ENCODE peak calls at places on chromosomes 7 and 10, in eight cellular contexts. C is lower leg skin, Y is astrocyte of the cerebellum, E is GM12878, U is AG04450, I is brain microvascular endothelial cell, O is GM23338, N is BJ. H is an unnamed sample.

GRCh38 chr7:742791-743190 is 15.7 kb upstream of the PRKAR1B start:
- DNase-seq in N (no peak), Y (no peak), I (no peak), O (no peak), U (no peak), E (no peak), C (no peak), H (no peak)

GRCh38 chr7:128904381-128905197 is 5.9 kb downstream of the KCP start:
- DNase-seq in U (no peak), I (peak), Y (peak), C (no peak), N (no peak), E (peak), O (peak), H (peak)

GRCh38 chr7:5428470-5429252 is 5.0 kb upstream of the TNRC18 start:
- DNase-seq in O (peak), I (peak), Y (peak), U (peak), E (no peak), N (no peak), C (peak), H (peak)

GRCh38 chr10:25300073-25300472 is 125.3 kb downstream of the GPR158 start:
- DNase-seq in C (no peak), E (no peak), Y (no peak), N (no peak), I (no peak), U (no peak), O (peak), H (no peak)

GRCh38 chr10:3758491-3758970 is 26.5 kb downstream of the KLF6 start:
- DNase-seq in O (no peak), C (no peak), I (no peak), Y (no peak), U (no peak), N (no peak), E (no peak), H (no peak)

GRCh38 chr7:12954374-12954773 is 266.9 kb downstream of the ARL4A start:
- DNase-seq in N (no peak), I (no peak), C (no peak), Y (no peak), E (no peak), O (no peak), U (no peak), H (no peak)

GRCh38 chr10:89267056-89267455 is 15.5 kb upstream of the LIPA start:
- DNase-seq in E (no peak), U (no peak), N (no peak), Y (no peak), C (no peak), O (no peak), I (no peak), H (no peak)

GRCh38 chr7:76424413-76425111 is at the start of gene ZP3:
- DNase-seq in O (no peak), E (peak), U (no peak), N (no peak), C (no peak), Y (no peak), I (no peak), H (no peak)

GRCh38 chr7:143147070-143147469 is 15.2 kb downstream of the PIP start:
- DNase-seq in C (no peak), N (no peak), O (no peak), U (no peak), E (no peak), Y (no peak), I (no peak), H (no peak)

GRCh38 chr10:62818426-62819011 is 2.4 kb upstream of the EGR2 start:
- DNase-seq in O (peak), I (no peak), C (no peak), E (no peak), U (no peak), Y (no peak), N (no peak), H (peak)

GRCh38 chr10:60441515-60441914 is 51.8 kb upstream of the ANK3 start:
- DNase-seq in N (no peak), E (no peak), C (no peak), O (no peak), Y (no peak), U (no peak), I (no peak), H (no peak)
- TF ChIP-seq CTCF in N (peak), E (peak), C (no peak), O (peak), Y (peak), U (peak), I (peak), H (peak)

GRCh38 chr10:118965636-118966035 is 63.9 kb upstream of the NANOS1 start:
- DNase-seq in N (no peak), I (no peak), Y (no peak), U (no peak), E (no peak), C (no peak), O (no peak), H (no peak)

GRCh38 chr10:118967160-118967559 is 62.4 kb upstream of the NANOS1 start:
- DNase-seq in Y (no peak), N (no peak), I (no peak), C (no peak), U (no peak), E (no peak), O (no peak), H (no peak)

GRCh38 chr10:118968071-118968470 is 61.4 kb upstream of the NANOS1 start:
- DNase-seq in I (no peak), O (no peak), N (no peak), C (no peak), E (no peak), U (no peak), Y (no peak), H (no peak)

GRCh38 chr10:118965096-118965495 is 64.4 kb upstream of the NANOS1 start:
- DNase-seq in E (no peak), O (no peak), N (no peak), Y (no peak), C (no peak), U (no peak), I (no peak), H (no peak)

GRCh38 chr10:118966131-118967125 is 63.1 kb upstream of the NANOS1 start:
- DNase-seq in U (no peak), O (no peak), Y (no peak), I (no peak), C (no peak), N (no peak), E (no peak), H (no peak)
- H3K4me3 ChIP-seq in U (no peak), O (no peak), Y (no peak), I (no peak), C (no peak), N (no peak), E (no peak), H (no peak)

DNA sequence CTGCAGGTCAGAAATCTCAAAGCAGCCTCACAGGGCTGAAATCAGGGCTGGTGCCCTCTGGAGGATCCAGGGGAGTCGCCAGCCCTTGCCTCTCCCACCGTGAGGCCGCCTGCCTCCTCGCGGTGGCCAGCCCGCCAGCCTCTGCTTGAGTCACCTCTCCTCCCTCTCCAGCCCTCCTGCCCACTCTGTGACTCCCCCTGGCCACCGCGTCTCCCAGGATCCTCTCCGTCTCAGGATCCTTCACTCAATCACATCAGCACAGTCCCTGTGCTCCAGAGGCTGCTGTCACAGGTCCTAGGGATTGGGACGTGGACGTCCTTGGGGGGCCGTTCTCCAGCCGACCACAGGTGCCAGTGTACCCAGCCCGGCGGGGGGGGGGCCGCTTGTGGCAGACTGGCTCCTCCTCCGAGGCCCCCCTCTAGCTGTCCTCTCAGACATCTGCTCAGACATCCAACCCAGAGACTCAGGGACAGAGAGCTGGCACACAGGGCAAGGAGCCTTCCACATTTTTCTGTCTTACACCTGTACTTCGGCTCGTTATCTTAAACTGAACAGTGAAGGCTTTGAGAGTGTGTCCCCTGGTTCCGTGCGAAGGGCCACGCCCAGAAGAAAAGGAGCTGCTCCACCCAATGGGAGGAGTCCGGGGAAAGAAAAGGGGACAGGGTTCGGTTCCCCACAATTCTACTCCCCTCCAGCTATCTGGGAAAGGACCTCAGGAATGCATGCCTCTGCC is 9.4 kb upstream of the PPP2R2D start:
- DNase-seq in E (no peak), I (no peak), N (no peak), U (no peak), O (peak), C (no peak), Y (no peak), H (no peak)
- TF ChIP-seq CTCF in E (no peak), I (peak), N (no peak), U (no peak), O (peak), C (no peak), Y (peak), H (peak)

DNA sequence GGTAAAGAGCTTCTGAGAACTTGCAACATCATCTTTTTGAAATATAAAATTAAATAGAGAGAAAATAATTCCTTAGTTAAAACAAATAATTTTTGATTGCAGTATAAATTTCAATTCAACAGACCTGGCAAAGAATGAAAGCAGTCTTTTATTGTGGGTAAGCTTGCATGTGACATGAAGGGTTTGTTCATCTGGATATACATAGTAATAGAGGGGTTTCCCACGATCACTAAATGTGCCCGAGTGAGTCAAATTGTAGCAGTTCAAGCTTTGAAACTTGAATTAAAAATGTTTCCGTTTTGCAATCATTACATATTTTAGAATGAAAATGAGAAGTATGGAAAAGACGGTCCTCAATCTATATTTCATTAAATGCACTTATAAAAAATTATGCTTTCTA is 658.4 kb upstream of the MBL2 start:
- DNase-seq in O (no peak), N (no peak), E (no peak), I (no peak), C (no peak), U (no peak), Y (no peak), H (no peak)
- H3K4me3 ChIP-seq in O (no peak), N (no peak), E (no peak), I (no peak), C (no peak), U (no peak), Y (no peak), H (no peak)

GRCh38 chr7:66948480-66949109 is 27.6 kb downstream of the TMEM248 start:
- DNase-seq in N (no peak), Y (no peak), C (no peak), O (no peak), E (no peak), I (no peak), U (no peak), H (no peak)
- TF ChIP-seq CTCF in N (no peak), Y (no peak), C (no peak), O (no peak), E (no peak), I (no peak), U (no peak), H (no peak)

DNA sequence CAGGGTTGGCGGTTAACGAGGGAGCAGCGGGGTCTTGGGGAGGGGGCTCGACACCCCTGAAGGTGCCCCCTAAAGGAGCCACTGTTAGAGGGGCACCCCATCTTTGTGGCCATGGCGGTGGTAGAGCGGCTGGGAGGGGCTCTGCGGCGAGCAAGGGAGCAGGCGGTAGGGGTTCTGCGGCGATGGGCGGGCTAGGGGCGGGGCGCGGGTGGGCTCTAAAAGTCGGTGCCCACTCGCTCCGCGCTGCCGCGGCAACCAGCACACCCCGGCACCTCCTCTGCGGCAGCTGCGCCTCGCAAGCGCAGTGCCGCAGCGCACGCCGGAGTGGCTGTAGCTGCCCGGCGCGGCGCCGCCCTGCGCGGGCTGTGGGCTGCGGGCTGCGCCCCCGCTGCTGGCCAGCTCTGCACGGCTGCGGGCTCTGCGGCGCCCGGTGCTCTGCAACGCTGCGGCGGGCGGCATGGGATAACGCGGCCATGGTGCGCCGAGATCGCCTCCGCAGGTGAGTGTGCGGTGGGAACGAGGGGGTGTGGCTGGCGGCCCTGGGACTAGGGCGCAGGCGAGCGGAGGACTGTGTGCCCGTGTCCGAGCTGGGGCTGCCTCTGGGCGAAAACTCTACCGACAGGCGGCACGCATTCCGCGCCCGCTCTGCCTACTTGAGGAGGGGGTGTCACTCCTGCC is at the start of gene MEST:
- DNase-seq in O (peak), E (no peak), I (no peak), Y (no peak), U (no peak), N (no peak), C (no peak), H (peak)
- H3K4me3 ChIP-seq in O (peak), E (peak), I (peak), Y (peak), U (peak), N (peak), C (peak), H (peak)

GRCh38 chr10:32687546-32687945 is 241.6 kb downstream of the CCDC7 start:
- DNase-seq in N (no peak), E (no peak), Y (no peak), C (no peak), I (no peak), O (no peak), U (no peak), H (no peak)
- TF ChIP-seq CTCF in N (no peak), E (no peak), Y (no peak), C (no peak), I (no peak), O (no peak), U (no peak), H (no peak)

H was measured in fibroblast of villous mesenchyme.